ENCODE peak calls at places on chromosomes 3 and 15, in nine cellular contexts. J is cardiac fibroblast, T is NCI-H460, Y is AG10803, G is germinal center, P is Daoy, S is iPS-NIHi11, D is immature natural killer cell, H is NAMALWA. L is an unnamed sample.
A peak's percentile ranks its signal among the peaks of the same experiment; 100 is the strongest.

GRCh38 chr3:40546811-40547210 is 22.1 kb downstream of the ZNF621 start:
- DNase-seq in J (peak; percentile 69), T (no peak), Y (peak; percentile 75), G (no peak), P (peak; percentile 56), S (no peak), D (no peak), H (no peak), L (no peak)

GRCh38 chr3:144496116-144496835 is 524.7 kb downstream of the DIPK2A start:
- DNase-seq in J (no peak), T (no peak), Y (no peak), G (no peak), P (no peak), S (peak; percentile 16), D (no peak), H (no peak), L (no peak)

GRCh38 chr3:186340211-186340610 is 21.8 kb downstream of the DGKG start:
- DNase-seq in J (no peak), T (no peak), Y (no peak), G (no peak), P (peak; percentile 30), S (no peak), D (no peak), H (no peak), L (no peak)

GRCh38 chr3:158678687-158679086 is 6.2 kb upstream of the LXN start:
- DNase-seq in J (no peak), T (no peak), Y (no peak), G (no peak), P (no peak), S (no peak), D (no peak), H (no peak), L (no peak)

GRCh38 chr3:183626877-183627594 is 8.4 kb upstream of the KLHL24 start:
- DNase-seq in J (no peak), T (no peak), Y (no peak), G (no peak), P (no peak), S (no peak), D (no peak), H (no peak), L (peak; percentile 75)

GRCh38 chr15:50764331-50765201 is 940 bp downstream of the SPPL2A start:
- DNase-seq in J (peak; percentile 20), T (no peak), Y (no peak), G (peak; percentile 34), P (no peak), S (no peak), D (peak; percentile 52), H (peak; percentile 39), L (no peak)

GRCh38 chr15:40436116-40436891 is 4.4 kb upstream of the BAHD1 start:
- DNase-seq in J (no peak), T (no peak), Y (no peak), G (peak; percentile 29), P (peak; percentile 29), S (peak; percentile 63), D (no peak), H (no peak), L (no peak)

GRCh38 chr3:13045904-13046568 is 27.2 kb downstream of the IQSEC1 start:
- DNase-seq in J (no peak), T (no peak), Y (no peak), G (peak; percentile 78), P (no peak), S (no peak), D (no peak), H (peak; percentile 95), L (no peak)

GRCh38 chr3:36418296-36418695 is 38.0 kb downstream of the STAC start:
- DNase-seq in J (no peak), T (no peak), Y (peak; percentile 15), G (no peak), P (no peak), S (no peak), D (no peak), H (no peak), L (no peak)

GRCh38 chr3:62171789-62172188 is 201.6 kb downstream of the FEZF2 start:
- DNase-seq in J (no peak), T (no peak), Y (no peak), G (no peak), P (no peak), S (no peak), D (no peak), H (no peak), L (no peak)

GRCh38 chr3:114409291-114409690 is 115.5 kb downstream of the TIGIT start:
- DNase-seq in J (no peak), T (no peak), Y (no peak), G (no peak), P (no peak), S (no peak), D (no peak), H (no peak), L (no peak)

GRCh38 chr3:192897005-192897404 is 20.7 kb downstream of the MB21D2 start:
- DNase-seq in J (no peak), T (no peak), Y (no peak), G (no peak), P (no peak), S (no peak), D (no peak), H (no peak), L (no peak)

GRCh38 chr3:101675709-101676218 is 1.2 kb downstream of the ZBTB11 start:
- DNase-seq in J (no peak), T (no peak), Y (no peak), G (no peak), P (peak; percentile 36), S (no peak), D (no peak), H (no peak), L (peak; percentile 52)

GRCh38 chr3:151282921-151283320 is 4.6 kb upstream of the P2RY14 start:
- DNase-seq in J (peak; percentile 79), T (peak; percentile 40), Y (peak; percentile 57), G (peak; percentile 55), P (peak; percentile 57), S (peak; percentile 51), D (peak; percentile 60), H (peak; percentile 80), L (no peak)

GRCh38 chr15:67097893-67098740 is 32.7 kb downstream of the SMAD3 start:
- DNase-seq in J (peak; percentile 93), T (no peak), Y (peak; percentile 98), G (no peak), P (peak; percentile 92), S (no peak), D (no peak), H (no peak), L (peak; percentile 53)

GRCh38 chr3:48897401-48898376 is 993 bp downstream of the SLC25A20 start:
- DNase-seq in J (peak; percentile 12), T (no peak), Y (peak; percentile 12), G (no peak), P (no peak), S (no peak), D (peak; percentile 30), H (no peak), L (no peak)

GRCh38 chr3:189567322-189567721 is 63.9 kb upstream of the TP63 start:
- DNase-seq in J (no peak), T (no peak), Y (no peak), G (no peak), P (no peak), S (no peak), D (no peak), H (no peak), L (no peak)

GRCh38 chr15:92808611-92809063 is 91.5 kb upstream of the CHD2 start:
- DNase-seq in J (peak; percentile 76), T (no peak), Y (peak; percentile 86), G (peak; percentile 60), P (no peak), S (peak; percentile 38), D (no peak), H (no peak), L (no peak)

GRCh38 chr15:98722645-98723044 is 74.3 kb downstream of the IGF1R start:
- DNase-seq in J (no peak), T (no peak), Y (no peak), G (no peak), P (no peak), S (no peak), D (no peak), H (no peak), L (no peak)

GRCh38 chr15:98174286-98174685 is 213.8 kb downstream of the ARRDC4 start:
- DNase-seq in J (no peak), T (no peak), Y (peak; percentile 37), G (peak; percentile 27), P (peak; percentile 25), S (no peak), D (no peak), H (peak; percentile 32), L (no peak)

GRCh38 chr3:104438761-104439160 is 927.9 kb upstream of the ALCAM start:
- DNase-seq in J (peak; percentile 13), T (no peak), Y (no peak), G (no peak), P (no peak), S (peak; percentile 3), D (no peak), H (no peak), L (no peak)

GRCh38 chr3:30691249-30691880 is 85.0 kb downstream of the TGFBR2 start:
- DNase-seq in J (no peak), T (no peak), Y (no peak), G (no peak), P (no peak), S (no peak), D (no peak), H (no peak), L (no peak)

GRCh38 chr3:47907784-47908183 is 104.8 kb downstream of the DHX30 start:
- DNase-seq in J (no peak), T (no peak), Y (no peak), G (no peak), P (no peak), S (no peak), D (no peak), H (no peak), L (no peak)

GRCh38 chr3:177332955-177333354 is 135.7 kb upstream of the TBL1XR1 start:
- DNase-seq in J (no peak), T (no peak), Y (no peak), G (no peak), P (no peak), S (no peak), D (no peak), H (no peak), L (no peak)

GRCh38 chr3:119160815-119161214 is 12.6 kb upstream of the UPK1B start:
- DNase-seq in J (no peak), T (no peak), Y (no peak), G (no peak), P (no peak), S (no peak), D (no peak), H (no peak), L (no peak)

GRCh38 chr3:37920156-37920686 is 58.5 kb downstream of the CTDSPL start:
- DNase-seq in J (no peak), T (no peak), Y (no peak), G (no peak), P (no peak), S (no peak), D (no peak), H (no peak), L (no peak)

GRCh38 chr3:186614597-186615483 is 2.0 kb downstream of the AHSG start:
- DNase-seq in J (peak; percentile 77), T (peak; percentile 59), Y (peak; percentile 63), G (peak; percentile 84), P (peak; percentile 83), S (peak; percentile 92), D (peak; percentile 66), H (peak; percentile 84), L (peak; percentile 75)

GRCh38 chr3:99686955-99687612 is 48.7 kb downstream of the COL8A1 start:
- DNase-seq in J (peak; percentile 83), T (peak; percentile 69), Y (peak; percentile 71), G (peak; percentile 13), P (peak; percentile 71), S (peak; percentile 70), D (no peak), H (peak; percentile 45), L (peak; percentile 65)

GRCh38 chr3:197801801-197802504 is 10.9 kb downstream of the LRCH3 start:
- DNase-seq in J (peak; percentile 47), T (no peak), Y (peak; percentile 57), G (no peak), P (peak; percentile 28), S (no peak), D (peak; percentile 49), H (peak; percentile 72), L (no peak)

GRCh38 chr3:106945435-106945834 is 431.8 kb upstream of the CCDC54 start:
- DNase-seq in J (peak; percentile 33), T (no peak), Y (peak; percentile 85), G (no peak), P (no peak), S (no peak), D (no peak), H (peak; percentile 19), L (no peak)

GRCh38 chr3:67018105-67018788 is 20.1 kb downstream of the KBTBD8 start:
- DNase-seq in J (peak; percentile 76), T (no peak), Y (no peak), G (peak; percentile 3), P (peak; percentile 59), S (no peak), D (no peak), H (peak; percentile 17), L (peak; percentile 73)

L was measured in left ventricle myocardium superior.